ENCODE peak calls at places on chromosomes 5 and 9, in five cellular contexts. N is activated CD4-positive, alpha-beta T cell treated with anti-CD3 and anti-CD28 coated beads for 4 hours; Q is GM23248; G is NCI-H345; T is fibroblast of lung. R is an unnamed sample.

GRCh38 chr9:90515550-90515949 is 127.1 kb downstream of the DIRAS2 start:
- DNase-seq in T (no peak), Q (no peak), N (no peak), G (no peak), R (no peak)

GRCh38 chr5:67164856-67165523 is 31.6 kb downstream of the CD180 start:
- DNase-seq in G (no peak), N (no peak), Q (no peak), T (no peak), R (no peak)

GRCh38 chr9:26502311-26502710 is 390.3 kb downstream of the CAAP1 start:
- DNase-seq in G (no peak), N (no peak), Q (no peak), T (no peak), R (no peak)

GRCh38 chr9:122875523-122875922 is 29.6 kb downstream of the RC3H2 start:
- DNase-seq in T (no peak), N (no peak), Q (no peak), G (no peak), R (no peak)

GRCh38 chr5:20230010-20230409 is 242.0 kb upstream of the CDH18 start:
- DNase-seq in Q (no peak), T (no peak), G (no peak), N (no peak), R (no peak)

GRCh38 chr5:125485003-125485641 is 738.7 kb upstream of the ZNF608 start:
- DNase-seq in G (peak), N (no peak), Q (peak), T (peak), R (peak)

GRCh38 chr5:50958852-50959457 is 292.5 kb downstream of the PARP8 start:
- DNase-seq in N (no peak), Q (peak), G (peak), T (peak), R (peak)

GRCh38 chr5:72210913-72211670 is 103.8 kb downstream of the MAP1B start:
- DNase-seq in N (no peak), T (peak), Q (peak), G (peak), R (peak)

GRCh38 chr5:111063709-111064322 is 7.7 kb upstream of the TSLP start:
- DNase-seq in T (peak), Q (no peak), N (no peak), G (peak), R (no peak)

GRCh38 chr5:74294231-74294705 is 346.3 kb downstream of the ENC1 start:
- DNase-seq in Q (no peak), G (no peak), N (no peak), T (no peak), R (no peak)

GRCh38 chr5:104223885-104224773 is 661.5 kb upstream of the NUDT12 start:
- DNase-seq in N (no peak), G (no peak), Q (no peak), T (no peak), R (no peak)

GRCh38 chr5:92868442-92868841 is 712.6 kb downstream of the NR2F1-AS1 start:
- DNase-seq in N (no peak), T (no peak), Q (no peak), G (no peak), R (no peak)

GRCh38 chr5:83608122-83608521 is 112.5 kb downstream of the HAPLN1 start:
- DNase-seq in Q (peak), T (peak), G (peak), N (no peak), R (peak)

GRCh38 chr5:2874099-2874498 is 122.6 kb upstream of the IRX2 start:
- DNase-seq in Q (no peak), T (no peak), G (no peak), N (no peak), R (no peak)

GRCh38 chr5:142597546-142598337 is 88.1 kb downstream of the FGF1 start:
- DNase-seq in T (peak), G (peak), Q (peak), N (peak), R (peak)

GRCh38 chr9:133592731-133593409 is 16.3 kb downstream of the FAM163B start:
- DNase-seq in Q (no peak), T (peak), G (no peak), N (no peak), R (no peak)

GRCh38 chr5:77301447-77301878 is 91.0 kb downstream of the PDE8B start:
- DNase-seq in G (no peak), Q (peak), T (peak), N (no peak), R (no peak)

GRCh38 chr9:11697101-11697500 is 996.1 kb upstream of the TYRP1 start:
- DNase-seq in N (no peak), T (no peak), G (no peak), Q (no peak), R (no peak)

GRCh38 chr5:88388476-88389170 is 120.0 kb upstream of the TMEM161B start:
- DNase-seq in T (no peak), G (peak), N (no peak), Q (no peak), R (no peak)

GRCh38 chr9:94135222-94135621 is 51.0 kb downstream of the PTPDC1 start:
- DNase-seq in N (no peak), T (peak), Q (peak), G (no peak), R (no peak)

GRCh38 chr9:14214065-14214684 is 99.8 kb downstream of the NFIB start:
- DNase-seq in G (no peak), T (no peak), N (no peak), Q (no peak), R (no peak)

GRCh38 chr5:1103505-1104326 is 8.1 kb downstream of the SLC12A7 start:
- DNase-seq in N (no peak), T (peak), Q (peak), G (no peak), R (no peak)

GRCh38 chr9:127154390-127155191 is 32.2 kb upstream of the ANGPTL2 start:
- DNase-seq in Q (peak), G (no peak), N (no peak), T (peak), R (peak)

GRCh38 chr9:24487946-24488345 is 57.8 kb downstream of the IZUMO3 start:
- DNase-seq in N (no peak), Q (no peak), T (no peak), G (no peak), R (no peak)

GRCh38 chr9:90975666-90976538 is 174.3 kb downstream of the SYK start:
- DNase-seq in G (no peak), N (no peak), Q (no peak), T (no peak), R (no peak)

GRCh38 chr5:9059920-9060691 is 485.8 kb downstream of the SEMA5A start:
- DNase-seq in G (no peak), N (no peak), Q (peak), T (peak), R (peak)

GRCh38 chr5:29077451-29077850 is 2039.1 kb upstream of the CDH9 start:
- DNase-seq in N (no peak), T (no peak), Q (no peak), G (no peak), R (no peak)

GRCh38 chr5:69042500-69042899 is 51.3 kb upstream of the SLC30A5 start:
- DNase-seq in N (no peak), Q (no peak), G (no peak), T (peak), R (no peak)

GRCh38 chr5:172389578-172390112 is 64.7 kb downstream of the SH3PXD2B start:
- DNase-seq in T (no peak), N (no peak), G (no peak), Q (no peak), R (no peak)

GRCh38 chr9:85742630-85742928 is 825 bp upstream of the AGTPBP1 start:
- DNase-seq in N (no peak), G (no peak), Q (peak), T (peak), R (no peak)

GRCh38 chr5:97231025-97231636 is 48.1 kb upstream of the RIOK2 start:
- DNase-seq in Q (peak), N (peak), G (peak), T (peak), R (peak)

GRCh38 chr9:37301369-37302172 is 120.9 kb upstream of the GRHPR start:
- DNase-seq in N (no peak), Q (no peak), T (no peak), G (no peak), R (no peak)

GRCh38 chr5:58666598-58667595 is 84.0 kb downstream of the RAB3C start:
- DNase-seq in G (peak), T (no peak), Q (no peak), N (no peak), R (no peak)

GRCh38 chr9:110015759-110016158 is 192.2 kb downstream of the C9orf152 start:
- DNase-seq in Q (peak), N (peak), T (peak), G (no peak), R (no peak)

GRCh38 chr9:85528142-85528541 is 213.6 kb downstream of the AGTPBP1 start:
- DNase-seq in G (no peak), N (no peak), Q (no peak), T (no peak), R (no peak)

GRCh38 chr9:120580591-120580896 is 577 bp upstream of the CDK5RAP2 start:
- DNase-seq in N (no peak), G (no peak), T (no peak), Q (no peak), R (no peak)